ENCODE peak calls at places on chromosomes 11 and 22, in seven cellular contexts. U is endothelial cell, Z is transverse colon, G is fibroblast of lung, K is brain microvascular endothelial cell, Q is epithelial cell of esophagus, A is neural crest cell. I is an unnamed sample.

GRCh38 chr11:44564198-44564597 is 1.3 kb upstream of the CD82 start:
- DNase-seq in K (no peak), U (no peak), Z (peak), Q (peak), A (no peak), G (peak), I (no peak)

GRCh38 chr11:65487467-65488272 is 11.2 kb upstream of the MALAT1 start:
- DNase-seq in A (peak), Q (peak), K (peak), G (peak), Z (peak), U (peak), I (peak)

GRCh38 chr22:31055322-31056159 is 25.6 kb upstream of the SMTN start:
- DNase-seq in Q (peak), G (peak), A (peak), K (peak), U (no peak), Z (peak), I (peak)

GRCh38 chr22:30872282-30873041 is 96.1 kb downstream of the MORC2 start:
- DNase-seq in Z (peak), Q (no peak), K (no peak), U (no peak), G (no peak), A (no peak), I (no peak)

GRCh38 chr11:70843906-70844305 is 408.5 kb downstream of the SHANK2 start:
- DNase-seq in U (no peak), K (no peak), Q (no peak), Z (no peak), A (no peak), G (no peak), I (no peak)

GRCh38 chr11:124930799-124931198 is 5.0 kb downstream of the HEPACAM start:
- DNase-seq in K (no peak), Q (no peak), Z (no peak), U (no peak), A (no peak), G (no peak), I (no peak)

GRCh38 chr11:71371674-71372069 is 76.5 kb downstream of the DHCR7 start:
- DNase-seq in K (no peak), G (no peak), Z (no peak), A (no peak), U (no peak), Q (no peak), I (no peak)

GRCh38 chr11:69518081-69518950 is 36.9 kb downstream of the LINC01488 start:
- DNase-seq in Z (no peak), K (peak), U (no peak), G (peak), Q (no peak), A (no peak), I (no peak)

GRCh38 chr11:17490938-17491337 is 14.3 kb upstream of the ABCC8 start:
- DNase-seq in A (no peak), G (no peak), Z (no peak), K (no peak), Q (no peak), U (no peak), I (no peak)

GRCh38 chr11:45079075-45079444 is 67.4 kb upstream of the PRDM11 start:
- DNase-seq in U (no peak), A (no peak), K (no peak), Z (peak), Q (no peak), G (no peak), I (no peak)

GRCh38 chr11:105148241-105148640 is 8.7 kb upstream of the CARD18 start:
- DNase-seq in Q (peak), G (peak), K (peak), U (no peak), A (no peak), Z (no peak), I (no peak)

GRCh38 chr22:42188808-42189447 is 58.3 kb upstream of the CYP2D6 start:
- DNase-seq in Z (peak), A (no peak), G (peak), K (no peak), Q (peak), U (no peak), I (peak)

GRCh38 chr11:8089791-8090510 is 8.9 kb downstream of the TUB start:
- DNase-seq in K (no peak), Z (no peak), Q (peak), G (no peak), U (no peak), A (no peak), I (no peak)

GRCh38 chr11:88098289-88098688 is 77.0 kb downstream of the RAB38 start:
- DNase-seq in U (no peak), Q (no peak), A (no peak), Z (no peak), G (peak), K (no peak), I (no peak)

GRCh38 chr22:47367993-47368945 is 605.8 kb downstream of the TBC1D22A start:
- DNase-seq in G (no peak), U (no peak), A (no peak), Z (no peak), K (no peak), Q (no peak), I (no peak)

GRCh38 chr11:7600205-7600775 is 73.0 kb downstream of the CYB5R2 start:
- DNase-seq in Z (peak), U (peak), G (peak), Q (peak), K (peak), A (peak), I (peak)

GRCh38 chr11:115576606-115577005 is 72.4 kb upstream of the CADM1 start:
- DNase-seq in A (no peak), Z (no peak), U (no peak), K (no peak), G (no peak), Q (no peak), I (peak)

DNA sequence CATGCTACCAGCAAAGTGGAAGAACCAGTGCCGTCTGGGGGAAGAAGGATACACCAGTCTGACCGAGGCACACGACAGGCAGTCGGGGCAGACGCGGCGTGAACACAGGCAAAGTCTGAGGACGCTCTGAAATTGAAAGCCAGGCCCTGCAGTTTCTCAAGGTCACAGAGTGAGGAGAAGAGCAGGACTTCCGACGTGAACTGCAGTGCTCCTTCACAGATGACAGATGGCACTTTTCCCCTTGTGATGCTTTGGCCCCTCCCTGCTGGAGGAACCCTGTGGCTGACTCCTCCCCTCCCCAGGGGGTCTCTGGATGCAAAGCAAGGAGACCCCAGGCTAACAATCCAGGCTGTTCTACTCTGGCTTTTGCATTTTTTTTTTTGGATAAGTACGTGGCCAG is 19.6 kb upstream of the JAM3 start:
- DNase-seq in Z (no peak), U (no peak), G (no peak), Q (no peak), K (no peak), A (no peak), I (no peak)
- TF ChIP-seq CTCF in Z (no peak), U (no peak), G (no peak), Q (no peak), K (no peak), A (no peak), I (no peak)

DNA sequence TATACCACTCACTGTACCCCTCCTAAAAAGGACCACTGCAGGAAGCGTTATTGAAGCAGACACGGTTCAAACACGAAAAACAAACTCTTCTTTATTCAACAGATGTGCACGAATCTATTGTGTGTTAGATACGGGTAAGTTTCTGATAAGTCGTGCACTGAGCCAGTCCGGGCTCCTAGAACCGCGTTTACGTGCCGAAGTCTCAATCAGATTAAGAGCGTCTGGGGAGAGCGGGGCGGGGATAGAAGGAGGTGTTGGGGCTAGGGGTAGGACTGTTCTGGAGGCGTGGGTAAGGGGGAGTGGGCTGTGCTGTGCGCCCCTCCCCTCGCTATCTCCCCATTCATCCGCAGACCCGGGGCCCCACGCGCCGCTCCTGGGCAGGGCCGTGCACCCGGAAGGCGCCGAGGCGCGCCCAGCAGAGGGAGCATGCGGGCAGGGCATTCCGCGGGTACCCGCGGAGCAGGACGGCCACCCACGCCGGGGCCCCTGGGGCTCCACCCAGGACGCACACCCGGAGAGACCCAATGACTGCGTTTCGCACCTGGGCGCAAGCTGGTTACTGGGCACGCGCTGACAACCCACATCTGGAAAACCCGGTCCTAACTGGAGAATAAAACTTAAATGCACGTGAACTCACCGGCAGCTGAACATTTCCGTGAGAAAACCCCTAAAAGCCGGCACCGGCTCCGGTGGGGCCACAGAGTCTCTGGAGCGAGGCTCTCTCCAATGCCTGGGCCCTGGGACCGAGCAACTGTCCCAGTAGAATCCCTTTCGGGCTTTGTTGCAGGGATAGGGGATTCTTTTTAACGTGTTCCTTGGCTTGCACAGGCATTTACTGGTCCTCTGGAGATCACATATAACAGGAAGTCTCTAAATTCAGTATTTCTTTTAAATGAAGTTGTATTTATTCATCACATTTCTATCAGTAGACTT is 40.6 kb downstream of the WEE1 start:
- DNase-seq in Q (peak), A (peak), U (peak), Z (peak), K (peak), G (peak), I (peak)
- TF ChIP-seq CTCF in Q (peak), A (peak), U (peak), Z (peak), K (peak), G (peak), I (peak)

GRCh38 chr11:66545701-66546367 is at the start of gene ZDHHC24:
- DNase-seq in Z (peak), Q (peak), K (peak), U (peak), A (peak), G (peak), I (peak)

GRCh38 chr11:66541892-66542291 is 4.0 kb downstream of the ZDHHC24 start:
- DNase-seq in Z (no peak), A (no peak), G (no peak), K (no peak), Q (no peak), U (no peak), I (no peak)

GRCh38 chr11:66546368-66546965 is at the start of gene ACTN3:
- DNase-seq in Z (peak), Q (peak), U (peak), A (no peak), G (peak), K (no peak), I (no peak)

GRCh38 chr11:66542362-66542761 is 3.5 kb downstream of the ZDHHC24 start:
- DNase-seq in A (no peak), U (no peak), Z (no peak), Q (no peak), K (no peak), G (peak), I (no peak)

GRCh38 chr11:66543263-66544107 is 2.4 kb downstream of the ZDHHC24 start:
- DNase-seq in A (peak), U (peak), K (peak), Z (peak), Q (peak), G (peak), I (no peak)
- TF ChIP-seq CTCF in A (peak), U (no peak), K (peak), Z (no peak), Q (peak), G (peak), I (no peak)

DNA sequence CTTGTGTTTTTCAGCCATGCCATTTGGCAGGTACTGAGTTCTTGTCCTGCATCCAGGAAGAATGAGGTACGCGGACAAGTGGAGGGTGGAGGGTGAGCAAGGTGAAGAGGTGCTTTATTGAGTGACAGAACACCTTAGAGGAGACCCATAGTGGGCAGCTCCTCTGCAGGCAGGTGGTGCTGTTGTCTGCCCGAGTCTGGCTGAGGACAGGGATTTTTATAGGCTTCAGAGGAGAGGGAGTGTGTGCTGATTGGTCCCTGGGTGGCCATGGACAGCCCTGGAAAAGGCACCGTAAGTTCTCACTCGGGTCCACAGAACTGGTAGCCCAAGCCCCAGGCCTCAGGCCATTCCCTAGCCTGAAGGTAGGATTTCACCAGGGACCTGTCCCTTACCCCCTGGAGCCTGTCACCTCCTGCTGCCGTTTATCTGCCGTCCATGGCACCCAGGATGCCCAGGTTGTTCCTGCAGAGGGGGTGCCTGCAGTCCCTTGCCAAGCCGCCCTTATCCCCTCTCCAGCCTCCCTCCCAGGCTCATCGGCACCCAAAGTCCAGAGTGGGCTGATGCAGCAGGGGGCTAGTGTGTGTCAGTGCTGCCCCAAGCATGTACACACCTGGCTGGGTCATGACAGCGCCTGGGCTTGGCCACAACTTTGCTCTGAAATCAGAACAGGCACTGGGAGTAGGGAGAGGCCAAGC is 213.6 kb downstream of the LRRC4C start:
- DNase-seq in A (no peak), Q (no peak), G (no peak), K (no peak), Z (no peak), U (no peak), I (no peak)
- TF ChIP-seq CTCF in A (no peak), Q (no peak), G (no peak), K (no peak), Z (no peak), U (no peak), I (no peak)

DNA sequence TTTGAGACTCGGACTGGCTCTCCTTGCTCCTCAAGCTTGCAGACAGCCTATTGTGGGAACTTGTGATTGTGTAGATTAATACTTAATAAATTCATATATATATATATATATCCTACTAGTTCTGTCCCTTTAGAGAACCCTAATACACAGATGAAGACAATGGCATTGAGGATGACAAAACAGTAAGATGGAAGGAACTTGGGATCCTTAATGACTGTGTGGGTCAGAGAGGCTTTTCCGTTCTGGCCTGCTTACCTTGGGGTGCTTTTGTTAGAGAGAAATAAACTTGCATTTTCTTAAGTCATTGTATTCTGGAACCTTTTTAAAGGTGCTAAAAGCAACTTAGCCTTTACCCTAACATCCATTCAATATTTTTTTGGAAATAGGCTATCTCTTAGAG is 49.6 kb upstream of the RRAS2 start:
- DNase-seq in K (no peak), U (no peak), G (no peak), Q (no peak), Z (no peak), A (no peak), I (no peak)
- TF ChIP-seq CTCF in K (no peak), U (no peak), G (no peak), Q (no peak), Z (no peak), A (no peak), I (no peak)

GRCh38 chr22:17634696-17635095 is 3.9 kb upstream of the BCL2L13 start:
- DNase-seq in Q (peak), K (no peak), A (no peak), Z (no peak), G (no peak), U (no peak), I (no peak)

GRCh38 chr22:17638182-17638431 is 450 bp upstream of the BCL2L13 start:
- DNase-seq in A (no peak), Q (peak), U (no peak), Z (no peak), K (no peak), G (no peak), I (peak)

GRCh38 chr22:17633998-17634323 is 4.6 kb upstream of the BCL2L13 start:
- DNase-seq in U (no peak), Q (no peak), G (no peak), K (no peak), Z (no peak), A (no peak), I (no peak)

GRCh38 chr22:17637490-17638181 is 921 bp upstream of the BCL2L13 start:
- DNase-seq in G (no peak), K (no peak), A (no peak), U (no peak), Z (no peak), Q (no peak), I (no peak)

DNA sequence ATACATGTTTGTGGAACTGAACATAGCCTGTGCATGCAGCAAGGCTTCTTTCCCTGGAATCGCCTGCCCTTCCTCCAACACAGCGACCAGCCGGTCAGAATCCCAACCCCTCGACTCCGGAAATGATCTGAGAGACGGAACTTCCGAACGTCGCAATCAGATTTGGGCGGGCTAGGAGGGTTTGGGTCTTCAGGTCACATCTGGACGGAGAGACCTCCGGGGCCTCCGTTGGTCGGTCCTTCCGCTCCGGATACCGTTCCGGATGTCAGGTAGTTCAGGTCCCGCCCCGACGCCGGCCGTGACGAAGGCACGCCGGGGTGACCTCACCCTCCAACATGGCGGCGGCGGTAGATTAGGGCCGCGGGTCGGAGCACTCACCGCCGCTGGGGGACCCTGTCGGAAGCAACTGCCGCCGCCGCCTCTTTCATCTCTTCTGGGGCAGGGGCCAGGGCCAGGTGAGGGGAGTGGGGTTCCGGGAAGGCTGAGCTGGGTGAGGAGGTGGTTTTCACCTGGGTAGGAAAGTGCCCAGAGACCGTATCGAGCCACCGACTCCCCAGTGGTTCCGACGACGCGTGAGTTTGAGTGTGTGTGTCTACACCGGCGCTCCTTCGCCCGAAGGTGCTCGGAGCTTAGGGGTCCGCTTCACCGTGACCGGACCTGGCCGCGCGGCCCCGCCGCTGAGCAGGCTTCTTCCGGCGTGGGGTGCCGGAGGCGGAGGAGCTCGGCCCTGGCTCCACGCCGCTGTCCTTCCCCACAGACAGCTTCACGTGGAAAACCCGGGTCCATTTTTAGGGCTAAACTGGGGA is at the start of gene BCL2L13:
- DNase-seq in Z (peak), U (peak), A (peak), K (peak), G (peak), Q (peak), I (peak)
- TF ChIP-seq CTCF in Z (peak), U (no peak), A (peak), K (peak), G (no peak), Q (no peak), I (no peak)

DNA sequence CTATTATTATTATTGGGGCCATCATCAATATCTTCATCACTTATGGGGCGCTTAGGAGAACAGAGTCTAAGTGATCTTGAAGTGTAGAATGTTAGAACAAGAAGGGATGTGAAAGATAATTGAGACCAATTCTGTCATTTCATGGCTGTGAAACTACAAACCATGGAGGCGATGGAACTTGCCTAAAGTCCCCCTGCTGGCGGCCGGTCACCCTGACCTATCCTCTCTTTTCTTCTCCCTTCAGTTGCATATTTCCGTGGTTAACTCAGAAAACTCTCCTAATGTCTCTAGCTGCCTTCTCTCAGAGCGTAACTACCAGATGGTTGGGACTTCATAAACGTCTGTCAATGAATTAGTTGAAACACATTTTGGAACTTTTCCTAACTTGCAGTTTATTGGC is 6.6 kb upstream of the OR4B1 start:
- DNase-seq in K (peak), G (no peak), Q (no peak), U (no peak), A (no peak), Z (no peak), I (no peak)
- TF ChIP-seq CTCF in K (peak), G (no peak), Q (no peak), U (no peak), A (peak), Z (no peak), I (no peak)

I was measured in RWPE1.